ENCODE peak calls at places on chromosomes 7 and 10, in nine cellular contexts. W, X, R, K, B, U, E, Y and I are unnamed samples.

GRCh38 chr10:97333601-97334369 is 744 bp downstream of the FRAT2 start:
- DNase-seq in U (no peak), Y (peak), K (no peak), B (peak), R (peak), W (no peak), E (peak), X (peak), I (no peak)

GRCh38 chr7:97845622-97846203 is 26.5 kb downstream of the ASNS start:
- DNase-seq in B (no peak), Y (no peak), K (no peak), X (no peak), W (no peak), U (no peak), E (no peak), R (no peak), I (no peak)

GRCh38 chr10:102310356-102311024 is 65.2 kb downstream of the GBF1 start:
- DNase-seq in U (no peak), K (no peak), R (no peak), E (peak), B (no peak), W (no peak), X (no peak), Y (no peak), I (no peak)

GRCh38 chr7:88218836-88219605 is 817 bp downstream of the SRI start:
- DNase-seq in B (peak), K (peak), R (peak), X (peak), Y (peak), W (no peak), U (peak), E (peak), I (peak)

GRCh38 chr10:27861781-27862180 is 116.2 kb upstream of the MKX start:
- DNase-seq in X (no peak), E (no peak), Y (no peak), R (no peak), B (no peak), W (no peak), K (no peak), U (no peak), I (no peak)

GRCh38 chr7:91527460-91527859 is 263.2 kb downstream of the FZD1 start:
- DNase-seq in E (no peak), W (no peak), X (no peak), B (no peak), K (no peak), U (no peak), Y (no peak), R (no peak), I (no peak)

GRCh38 chr10:43151371-43151770 is 13.1 kb downstream of the CSGALNACT2 start:
- DNase-seq in Y (no peak), B (no peak), W (no peak), K (no peak), X (no peak), U (no peak), R (no peak), E (no peak), I (no peak)

GRCh38 chr7:35384761-35385700 is 131.1 kb upstream of the TBX20 start:
- DNase-seq in R (no peak), U (no peak), Y (no peak), W (no peak), B (no peak), K (no peak), E (no peak), X (no peak), I (no peak)

GRCh38 chr10:51007781-51008180 is 66.5 kb upstream of the PRKG1 start:
- DNase-seq in K (no peak), B (no peak), X (no peak), W (no peak), Y (no peak), E (no peak), U (no peak), R (no peak), I (no peak)

GRCh38 chr10:110147961-110148360 is 59.4 kb upstream of the MXI1 start:
- DNase-seq in K (no peak), U (no peak), B (no peak), E (no peak), Y (no peak), W (no peak), X (no peak), R (peak), I (no peak)

GRCh38 chr10:70265032-70265689 is 18.6 kb downstream of the NPFFR1 start:
- DNase-seq in U (no peak), B (no peak), X (no peak), E (no peak), Y (no peak), K (no peak), W (no peak), R (no peak), I (no peak)

GRCh38 chr7:40899651-40900507 is 765.1 kb downstream of the SUGCT start:
- DNase-seq in Y (no peak), W (no peak), U (peak), E (no peak), R (no peak), X (no peak), B (no peak), K (no peak), I (no peak)

GRCh38 chr10:110512461-110513187 is 14.9 kb downstream of the DUSP5 start:
- DNase-seq in X (no peak), Y (peak), E (no peak), K (no peak), U (no peak), R (no peak), W (no peak), B (no peak), I (no peak)

GRCh38 chr10:74738985-74739567 is 87.3 kb upstream of the KAT6B start:
- DNase-seq in X (peak), R (peak), Y (no peak), K (no peak), U (no peak), W (no peak), B (peak), E (no peak), I (no peak)

GRCh38 chr7:16365177-16365576 is 56.2 kb downstream of the CRPPA start:
- DNase-seq in W (no peak), K (no peak), X (no peak), Y (no peak), R (no peak), E (no peak), U (no peak), B (no peak), I (no peak)

GRCh38 chr7:110909102-110909501 is 181.8 kb upstream of the LRRN3 start:
- DNase-seq in B (no peak), Y (no peak), X (no peak), K (no peak), U (no peak), R (no peak), W (no peak), E (peak), I (no peak)

GRCh38 chr7:36441344-36442022 is 51.8 kb downstream of the ANLN start:
- DNase-seq in W (no peak), E (no peak), R (no peak), Y (no peak), X (no peak), U (no peak), B (no peak), K (no peak), I (no peak)
- H3K27ac ChIP-seq in W (no peak), E (peak), R (no peak), Y (no peak), X (no peak), U (no peak), B (no peak), K (no peak), I (no peak)

DNA sequence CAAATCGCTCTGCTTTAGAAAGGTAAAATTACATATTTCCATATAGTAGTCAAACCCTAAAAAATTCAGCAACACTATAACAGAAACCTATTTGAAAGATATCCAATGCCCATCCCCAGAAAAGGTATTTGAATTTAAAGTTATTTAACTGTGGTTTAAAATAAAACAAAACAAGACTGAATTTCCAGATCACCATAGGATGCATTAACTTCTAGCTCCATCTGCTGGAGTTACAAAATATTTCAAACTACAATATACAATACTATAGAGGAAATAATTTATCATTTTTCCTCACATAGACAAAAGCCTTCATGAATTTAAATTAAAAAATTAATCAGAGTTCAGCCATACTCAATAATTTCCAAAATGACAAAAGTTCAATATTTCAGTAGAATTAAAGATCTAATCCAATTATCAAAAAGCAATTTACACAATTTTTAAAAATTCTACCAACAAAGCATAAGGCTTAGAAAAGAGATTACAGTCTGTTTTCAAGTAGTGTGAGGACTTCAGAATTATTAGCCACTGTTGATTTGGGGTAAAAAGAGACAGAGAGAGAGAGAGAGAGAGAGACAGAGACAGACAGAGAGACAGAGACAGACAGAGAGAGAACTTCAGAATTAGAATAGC is 75.9 kb downstream of the LMBR1 start:
- DNase-seq in Y (no peak), B (no peak), E (no peak), U (no peak), X (no peak), R (no peak), K (no peak), W (no peak), I (no peak)
- H3K27ac ChIP-seq in Y (no peak), B (no peak), E (no peak), U (no peak), X (no peak), R (no peak), K (no peak), W (no peak), I (no peak)

DNA sequence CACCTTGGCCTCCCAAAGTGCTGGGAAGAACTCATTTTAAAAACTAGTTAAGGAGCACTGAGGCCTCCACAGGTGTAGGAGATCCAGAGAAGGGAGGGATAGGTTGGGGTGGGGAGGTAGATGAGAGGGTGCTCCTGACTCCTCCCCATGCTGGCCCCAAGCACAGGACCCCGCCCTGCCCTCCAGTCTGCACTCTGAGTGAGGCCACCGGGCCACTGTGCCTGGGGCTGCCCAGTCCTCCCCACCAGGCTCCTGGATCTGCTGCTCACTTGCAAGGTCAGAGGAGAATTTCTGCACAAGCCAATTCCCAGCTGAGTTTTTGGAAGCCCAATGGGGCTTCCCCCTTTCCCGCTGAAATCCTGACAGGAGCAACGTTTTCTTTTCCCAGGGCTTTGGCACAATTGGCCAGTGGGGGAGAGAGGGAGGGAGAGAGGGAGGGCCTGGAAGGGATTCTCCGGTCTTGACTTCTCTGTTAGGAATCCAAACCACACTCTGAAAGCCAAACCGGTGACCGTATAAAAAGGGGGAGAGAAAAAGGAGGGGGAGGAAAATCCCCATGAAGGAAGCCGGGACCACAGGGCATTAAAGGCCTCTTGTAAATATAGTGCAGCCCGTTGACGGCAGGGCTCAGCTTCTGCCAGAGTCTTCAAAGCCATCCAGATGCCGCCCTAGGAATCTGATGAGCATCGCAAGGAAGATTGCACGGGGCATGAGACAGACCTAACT is 116.2 kb downstream of the SH3PXD2A start:
- DNase-seq in K (no peak), U (peak), W (no peak), B (no peak), X (peak), Y (no peak), R (no peak), E (peak), I (no peak)
- H3K27ac ChIP-seq in K (no peak), U (peak), W (no peak), B (no peak), X (peak), Y (no peak), R (no peak), E (peak), I (no peak)

DNA sequence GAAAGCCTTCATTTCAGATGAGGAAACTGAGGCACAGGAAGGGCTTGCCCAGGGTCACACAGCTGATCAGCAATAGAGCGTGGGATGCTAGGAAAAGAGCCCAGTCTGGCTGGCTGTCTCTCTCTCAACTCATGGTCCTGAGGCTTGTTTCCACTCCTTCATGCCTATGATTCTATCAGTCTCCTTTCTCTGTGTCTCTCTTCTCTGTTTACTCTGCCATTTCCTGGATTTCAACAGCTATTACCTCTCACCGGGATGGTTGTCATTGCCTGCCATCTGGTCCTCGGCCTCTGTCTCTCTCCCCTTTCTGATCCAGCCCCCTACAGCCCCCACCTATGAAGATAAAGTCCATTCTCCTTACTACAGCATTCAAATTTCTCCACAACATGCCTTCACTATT is 93.3 kb upstream of the AGBL3 start:
- DNase-seq in X (no peak), Y (no peak), W (no peak), R (no peak), U (no peak), B (no peak), E (no peak), K (no peak), I (no peak)
- H3K27ac ChIP-seq in X (peak), Y (no peak), W (peak), R (no peak), U (peak), B (no peak), E (peak), K (peak), I (peak)

GRCh38 chr10:14562615-14563214 is 212.0 kb downstream of the FAM107B start:
- DNase-seq in W (no peak), X (peak), Y (no peak), K (no peak), B (no peak), R (no peak), U (no peak), E (no peak), I (no peak)

GRCh38 chr10:14563359-14563758 is 211.3 kb downstream of the FAM107B start:
- DNase-seq in B (no peak), R (no peak), X (no peak), U (no peak), Y (no peak), K (no peak), W (no peak), E (no peak), I (no peak)

GRCh38 chr10:14560794-14561765 is 213.6 kb downstream of the FAM107B start:
- DNase-seq in K (peak), W (no peak), E (no peak), R (no peak), U (no peak), B (peak), Y (no peak), X (peak), I (peak)

GRCh38 chr10:14560274-14560673 is 214.4 kb downstream of the FAM107B start:
- DNase-seq in W (no peak), K (no peak), B (no peak), R (no peak), U (no peak), E (no peak), Y (no peak), X (peak), I (no peak)

DNA sequence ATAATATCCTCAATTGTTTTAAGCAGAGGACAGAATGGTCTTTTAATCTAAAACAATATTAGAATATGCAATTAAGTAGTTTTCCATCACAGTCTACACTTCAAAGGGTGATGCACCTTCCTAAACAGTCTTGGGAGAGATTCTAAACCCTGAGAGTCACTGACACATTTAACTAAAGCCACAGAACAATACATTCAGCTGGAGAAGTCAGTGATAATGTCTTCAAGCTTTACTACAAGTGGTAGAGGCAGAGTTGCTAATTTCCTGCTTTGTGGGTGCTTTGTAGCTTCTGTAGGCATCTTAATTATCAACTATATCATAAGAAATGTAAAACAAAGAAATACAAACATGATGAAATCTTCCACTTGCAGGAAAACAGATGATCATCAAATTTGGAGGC is 212.5 kb downstream of the FAM107B start:
- DNase-seq in U (no peak), Y (no peak), B (no peak), R (no peak), E (no peak), K (no peak), X (no peak), W (no peak), I (no peak)
- H3K27ac ChIP-seq in U (no peak), Y (no peak), B (peak), R (peak), E (no peak), K (peak), X (no peak), W (no peak), I (peak)

DNA sequence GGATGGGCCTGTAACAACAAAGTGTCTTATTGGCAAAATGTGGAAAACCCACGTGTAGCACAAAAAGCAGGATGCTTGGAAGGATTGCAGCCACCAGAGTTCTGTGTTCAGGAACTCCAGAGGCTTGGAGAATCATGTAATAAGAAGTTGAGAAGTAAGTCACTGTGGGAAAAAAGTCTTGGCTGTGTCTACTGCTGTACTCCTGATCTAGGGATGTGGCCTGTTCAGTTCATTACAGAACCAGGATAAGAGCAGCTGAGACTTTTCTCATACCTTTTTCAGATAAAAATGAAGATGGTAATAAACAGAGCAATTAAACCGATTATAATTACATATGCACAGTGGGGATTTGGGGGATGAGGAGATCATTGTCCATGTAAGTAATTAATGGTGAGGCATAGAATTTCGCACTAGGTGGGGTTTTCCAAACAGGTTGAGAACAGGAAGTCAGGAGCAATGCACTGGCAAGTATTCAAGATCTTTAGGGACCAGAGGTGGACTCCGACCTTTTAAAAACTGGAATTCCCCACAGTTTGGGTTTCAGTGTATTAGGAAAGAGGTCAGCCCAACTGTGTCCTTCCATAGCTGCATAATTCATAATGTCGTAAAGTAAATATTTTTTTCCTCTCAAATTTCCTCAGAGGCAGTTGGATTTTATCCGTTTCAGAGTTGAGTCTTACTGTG is 281.7 kb downstream of the FRMD4A start:
- DNase-seq in X (no peak), Y (no peak), E (no peak), B (no peak), W (no peak), U (no peak), R (no peak), K (no peak), I (no peak)
- H3K27ac ChIP-seq in X (no peak), Y (no peak), E (peak), B (no peak), W (no peak), U (no peak), R (no peak), K (no peak), I (no peak)